ENCODE peak calls at places on chromosomes 1 and 21, in four cellular contexts. M is CD8-positive, alpha-beta memory T cell; U is GM12891; T is NCI-H2171 treated with DMSO at 0.1 percent for 48 hours. N is an unnamed sample.

GRCh38 chr1:53370369-53370961 is 42.6 kb upstream of the LRP8 start:
- DNase-seq in U (no peak), M (no peak), T (no peak), N (no peak)

GRCh38 chr1:201583663-201584062 is 44.7 kb downstream of the NAV1 start:
- DNase-seq in T (no peak), U (no peak), M (no peak), N (no peak)

GRCh38 chr21:46151989-46152938 is 3.1 kb downstream of the FTCD start:
- DNase-seq in U (no peak), M (peak), T (no peak), N (no peak)

GRCh38 chr1:174692313-174692712 is 244.5 kb downstream of the GPR52 start:
- DNase-seq in T (no peak), U (no peak), M (no peak), N (no peak)

GRCh38 chr1:204446413-204447111 is 34.9 kb upstream of the PPP1R15B start:
- DNase-seq in M (peak), T (peak), U (peak), N (peak)

GRCh38 chr1:118113261-118113660 is 71.8 kb downstream of the SPAG17 start:
- DNase-seq in M (no peak), T (no peak), U (no peak), N (no peak)

GRCh38 chr1:34843392-34844251 is 15.9 kb downstream of the SMIM12 start:
- DNase-seq in U (no peak), M (no peak), T (no peak), N (no peak)

GRCh38 chr1:184608581-184608980 is 146.1 kb downstream of the EDEM3 start:
- DNase-seq in T (no peak), M (no peak), U (no peak), N (no peak)

GRCh38 chr1:41583658-41584570 is 99.4 kb upstream of the EDN2 start:
- DNase-seq in U (no peak), M (no peak), T (no peak), N (no peak)

GRCh38 chr1:85027242-85027983 is 20.9 kb downstream of the MCOLN3 start:
- DNase-seq in T (no peak), U (no peak), M (peak), N (peak)

GRCh38 chr1:20634065-20634593 is 871 bp downstream of the PINK1 start:
- DNase-seq in T (no peak), U (no peak), M (no peak), N (no peak)

GRCh38 chr1:147168626-147169058 is 3.6 kb downstream of the PRKAB2 start:
- DNase-seq in U (no peak), M (no peak), T (peak), N (no peak)

GRCh38 chr1:178899402-178899801 is 28.5 kb upstream of the ANGPTL1 start:
- DNase-seq in T (no peak), U (no peak), M (no peak), N (no peak)

GRCh38 chr1:193212637-193213036 is 26.2 kb upstream of the B3GALT2 start:
- DNase-seq in U (no peak), M (no peak), T (no peak), N (no peak)

GRCh38 chr1:88985692-88986091 is 6.7 kb downstream of the KYAT3 start:
- DNase-seq in T (no peak), U (no peak), M (no peak), N (no peak)

GRCh38 chr1:109425902-109426277 is 358 bp downstream of the PSMA5 start:
- DNase-seq in U (no peak), M (peak), T (no peak), N (peak)

GRCh38 chr1:161706483-161707347 is at the start of gene FCRLA:
- DNase-seq in U (no peak), T (peak), M (no peak), N (no peak)